ENCODE peak calls at places on chromosomes 2 and 18, in eight cellular contexts. R is stomach, P is ovary, J is H1, D is Peyer's patch, Q is gastrocnemius medialis, C is IMR-90, S is endothelial cell of umbilical vein. X is an unnamed sample. For H3K4me1, the result is how much of the 10 kb centered on the place peaks cover.

GRCh38 chr2:192307530-192307929 is 112.8 kb upstream of the TMEFF2 start:
- DNase-seq in D (no peak), S (no peak), P (no peak), R (no peak), J (no peak), Q (no peak), C (peak), X (no peak)

GRCh38 chr2:233331536-233331935 is 22.8 kb upstream of the DGKD start:
- DNase-seq in P (no peak), C (no peak), Q (peak), J (no peak), R (peak), S (no peak), D (peak), X (peak)

GRCh38 chr2:157692768-157693167 is 64.1 kb upstream of the ACVR1C start:
- DNase-seq in P (no peak), C (peak), Q (peak), D (no peak), S (no peak), J (no peak), R (no peak), X (no peak)

GRCh38 chr2:101330253-101330921 is 21.9 kb upstream of the RNF149 start:
- DNase-seq in D (no peak), P (no peak), Q (no peak), S (peak), J (no peak), R (peak), C (no peak), X (peak)

GRCh38 chr2:205765147-205765546 is 82.8 kb downstream of the NRP2 start:
- DNase-seq in P (no peak), J (no peak), C (peak), S (no peak), Q (no peak), D (no peak), R (no peak), X (no peak)

GRCh38 chr18:62070306-62070705 is 116.5 kb downstream of the PIGN start:
- DNase-seq in J (no peak), Q (no peak), P (no peak), D (no peak), R (no peak), C (peak), S (no peak), X (no peak)

GRCh38 chr2:158756976-158757375 is 38.1 kb upstream of the DAPL1 start:
- DNase-seq in C (peak), J (no peak), P (no peak), S (no peak), R (no peak), D (no peak), Q (no peak), X (no peak)

GRCh38 chr2:125310671-125311364 is 1285.7 kb downstream of the CNTNAP5 start:
- DNase-seq in J (no peak), S (no peak), C (no peak), D (no peak), P (no peak), R (no peak), Q (no peak), X (no peak)

GRCh38 chr2:45975752-45976517 is 321.3 kb upstream of the EPAS1 start:
- DNase-seq in Q (no peak), J (no peak), S (no peak), R (no peak), D (no peak), C (no peak), P (no peak), X (no peak)

GRCh38 chr2:233053928-233054774 is 6.0 kb upstream of the INPP5D start:
- DNase-seq in J (peak), Q (peak), C (peak), R (peak), P (no peak), D (peak), S (peak), X (peak)

GRCh38 chr2:241909769-241910168 is 40.2 kb downstream of the RTP5 start:
- DNase-seq in P (no peak), S (no peak), C (no peak), J (no peak), R (peak), Q (no peak), D (no peak), X (peak)

GRCh38 chr2:144936442-144936841 is 416.5 kb upstream of the ZEB2 start:
- DNase-seq in P (no peak), J (no peak), D (no peak), S (no peak), R (no peak), C (no peak), Q (no peak), X (no peak)

GRCh38 chr2:64019083-64019974 is at the start of gene VPS54:
- DNase-seq in S (peak), D (peak), R (peak), P (peak), C (peak), Q (peak), J (no peak), X (peak)

GRCh38 chr2:46800625-46801024 is 115.0 kb downstream of the MCFD2 start:
- DNase-seq in D (no peak), C (no peak), S (no peak), P (no peak), J (no peak), Q (no peak), R (no peak), X (no peak)

GRCh38 chr2:8794923-8795825 is 42.2 kb downstream of the KIDINS220 start:
- DNase-seq in D (no peak), S (no peak), C (peak), P (no peak), J (no peak), R (no peak), Q (peak), X (no peak)

DNA sequence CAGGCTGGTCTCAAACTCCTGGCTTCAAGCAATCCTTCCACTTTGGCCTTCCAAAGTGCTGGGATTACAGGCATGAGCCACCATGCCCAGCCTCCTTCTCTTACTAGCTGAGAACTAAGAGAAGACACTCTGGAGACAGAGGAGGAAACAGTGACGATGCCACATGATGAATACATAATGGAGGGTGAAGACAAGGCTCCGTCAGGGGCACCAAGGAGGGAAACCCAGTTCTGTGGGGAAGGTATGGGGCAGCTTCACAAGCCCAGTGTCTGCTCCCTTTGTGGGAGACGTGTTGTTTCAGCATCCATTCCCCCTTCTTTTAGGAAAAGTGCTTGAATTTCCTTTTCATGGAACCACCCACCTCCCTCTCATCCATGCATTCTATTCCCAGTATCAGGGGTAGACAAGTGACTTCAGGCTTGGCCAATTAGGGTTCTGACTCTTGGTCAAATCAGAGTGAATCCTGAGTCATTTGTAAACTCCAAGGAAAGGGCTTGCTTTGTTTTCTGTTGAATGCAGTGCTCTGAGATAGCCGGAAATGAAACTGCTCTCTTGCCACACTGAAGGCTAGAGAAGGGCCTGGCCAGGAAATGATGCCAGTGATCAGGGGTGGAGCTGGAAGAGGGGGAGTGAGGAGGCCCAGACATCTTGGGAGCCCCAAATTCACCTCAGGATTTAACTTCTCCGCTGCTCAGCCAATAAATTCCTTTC is 23.7 kb downstream of the TMEM127 start:
- DNase-seq in S (peak), P (no peak), C (peak), J (no peak), D (peak), R (peak), Q (no peak), X (peak)
- H3K27ac ChIP-seq in S (peak), P (no peak), C (peak), J (no peak), D (peak), R (peak), Q (peak), X (peak)

DNA sequence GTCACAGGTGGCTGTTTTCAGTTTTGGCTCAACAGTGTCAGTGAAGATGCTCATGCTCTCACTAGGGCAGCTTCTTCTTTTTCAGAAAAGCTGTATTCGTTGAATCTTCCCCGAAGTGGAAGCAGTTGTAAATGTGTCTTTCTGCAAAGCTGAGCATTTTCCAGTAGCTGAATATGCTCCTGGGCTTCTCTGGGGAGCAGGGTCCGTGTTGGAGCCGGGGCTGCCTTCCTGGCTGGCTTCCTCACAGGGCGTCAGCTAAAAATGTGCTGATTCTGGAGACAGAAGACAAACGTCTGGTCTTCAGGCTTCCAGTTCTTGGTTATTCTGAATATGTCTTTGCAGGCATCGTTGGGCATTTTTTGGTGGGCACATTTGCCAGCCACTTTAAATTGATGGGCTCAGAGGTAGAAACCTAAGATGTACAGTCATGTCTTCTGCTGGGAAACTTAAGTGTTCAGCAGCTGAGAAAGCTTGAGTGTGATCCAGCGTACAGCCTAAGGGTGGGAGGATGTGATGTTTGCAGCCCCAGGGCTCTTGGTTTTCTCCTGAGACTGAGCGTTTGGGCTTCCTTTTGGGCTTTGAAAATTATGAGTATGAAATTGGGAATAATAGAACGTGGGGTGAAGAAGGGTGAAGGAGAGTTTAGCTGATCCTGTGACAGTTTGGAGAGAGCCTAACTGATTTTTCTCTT is 19.0 kb downstream of the SETBP1 start:
- DNase-seq in J (no peak), D (no peak), C (no peak), R (no peak), S (no peak), Q (no peak), P (no peak), X (no peak)
- TF ChIP-seq POLR2A in J (no peak), D (no peak), C (no peak), R (no peak), S (no peak), Q (no peak), P (no peak), X (no peak)

DNA sequence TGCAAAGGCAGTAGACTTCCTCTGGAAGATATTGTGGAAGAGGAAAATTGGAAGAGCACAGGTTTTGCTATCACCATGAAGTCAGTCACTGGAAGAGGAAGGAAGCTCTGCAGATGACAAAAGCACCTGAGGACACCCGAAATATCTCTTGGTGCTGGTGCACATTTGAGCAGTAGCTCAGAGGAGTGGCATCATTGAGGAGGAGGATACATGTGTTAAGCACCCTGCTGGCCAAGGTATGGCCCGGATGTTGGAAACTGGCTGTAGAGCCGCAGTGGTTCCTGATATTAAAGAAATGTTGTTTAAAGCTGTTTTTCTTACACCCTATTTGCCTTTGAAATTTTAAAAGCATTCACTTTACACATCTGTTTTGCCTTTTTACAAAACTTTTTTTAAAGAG is 32.7 kb upstream of the SCYGR2 start:
- DNase-seq in D (no peak), C (no peak), R (no peak), J (no peak), Q (no peak), P (no peak), S (no peak), X (no peak)
- H3K4me1 ChIP-seq in D (under half), C (under half), R (under half), J (under half), Q (under half), P (under half), S (under half), X (under half)

GRCh38 chr2:196182439-196183171 is 11.2 kb upstream of the STK17B start:
- DNase-seq in P (no peak), Q (no peak), J (no peak), D (no peak), R (no peak), S (no peak), C (no peak), X (no peak)
- H3K27ac ChIP-seq in P (no peak), Q (no peak), J (no peak), D (peak), R (peak), S (no peak), C (no peak), X (peak)

GRCh38 chr2:29009711-29010677 is 28.9 kb downstream of the TOGARAM2 start:
- DNase-seq in S (no peak), P (no peak), J (no peak), Q (no peak), C (no peak), R (no peak), D (no peak), X (peak)

GRCh38 chr2:29012211-29012681 is 31.1 kb downstream of the TOGARAM2 start:
- DNase-seq in P (peak), S (no peak), C (no peak), Q (peak), J (no peak), R (peak), D (peak), X (peak)

GRCh38 chr2:29013046-29013780 is 32.1 kb downstream of the TOGARAM2 start:
- DNase-seq in D (no peak), Q (peak), S (no peak), J (no peak), P (no peak), R (no peak), C (peak), X (peak)

GRCh38 chr2:29010946-29011649 is 30.0 kb downstream of the TOGARAM2 start:
- DNase-seq in P (peak), R (peak), D (peak), J (no peak), C (peak), S (no peak), Q (peak), X (peak)

GRCh38 chr2:29011650-29012060 is 30.6 kb downstream of the TOGARAM2 start:
- DNase-seq in C (no peak), J (no peak), S (no peak), P (no peak), D (peak), Q (peak), R (peak), X (peak)
- TF ChIP-seq POLR2A in C (no peak), J (no peak), S (no peak), P (no peak), D (peak), Q (peak), R (no peak), X (no peak)